ENCODE peak calls at places on chromosomes 1 and 21, in five cellular contexts. H is choroid plexus epithelial cell, W is fibroblast of villous mesenchyme, O is tibial artery, P is upper lobe of right lung. K is an unnamed sample.

GRCh38 chr1:1306661-1307260 is 969 bp downstream of the ACAP3 start:
- DNase-seq in W (no peak), O (no peak), P (no peak), H (no peak), K (no peak)

GRCh38 chr1:89295187-89295586 is 22.5 kb upstream of the GBP5 start:
- DNase-seq in H (no peak), O (no peak), P (no peak), W (no peak), K (no peak)

GRCh38 chr1:228459091-228459993 is 27.8 kb upstream of the RNF187 start:
- DNase-seq in W (peak; percentile 80), O (peak; percentile 65), H (peak; percentile 83), P (peak; percentile 77), K (peak; percentile 39)

GRCh38 chr1:197521118-197521739 is 253.2 kb downstream of the CRB1 start:
- DNase-seq in O (no peak), W (peak; percentile 28), H (peak; percentile 63), P (no peak), K (peak; percentile 10)

GRCh38 chr1:209768354-209768774 is 12.5 kb downstream of the TRAF3IP3 start:
- DNase-seq in H (no peak), O (no peak), W (no peak), P (no peak), K (no peak)

GRCh38 chr1:116853680-116854191 is 56.0 kb upstream of the PTGFRN start:
- DNase-seq in O (no peak), H (peak; percentile 97), P (no peak), W (peak; percentile 80), K (peak; percentile 16)

GRCh38 chr21:37342046-37342632 is 24.4 kb upstream of the DYRK1A start:
- DNase-seq in W (no peak), O (no peak), P (no peak), H (no peak), K (no peak)

GRCh38 chr1:246497331-246497915 is 9.7 kb downstream of the SMYD3 start:
- DNase-seq in H (peak; percentile 90), W (peak; percentile 84), O (no peak), P (no peak), K (no peak)

GRCh38 chr1:22978299-22978698 is 5.6 kb upstream of the LACTBL1 start:
- DNase-seq in W (no peak), P (no peak), O (no peak), H (peak; percentile 38), K (no peak)

GRCh38 chr1:161159087-161159914 is at the start of gene USP21:
- DNase-seq in W (peak; percentile 88), H (peak; percentile 92), P (peak; percentile 96), O (peak; percentile 93), K (peak; percentile 85)

GRCh38 chr1:157301477-157302198 is 163.4 kb upstream of the ETV3 start:
- DNase-seq in O (no peak), W (no peak), P (no peak), H (no peak), K (no peak)

GRCh38 chr1:10561955-10562354 is 87.2 kb downstream of the PEX14 start:
- DNase-seq in O (no peak), H (peak; percentile 32), P (no peak), W (no peak), K (no peak)

GRCh38 chr1:115283249-115283648 is 54.8 kb downstream of the NGF start:
- DNase-seq in H (no peak), O (peak; percentile 44), W (no peak), P (no peak), K (no peak)

GRCh38 chr1:22043175-22043769 is 9.2 kb upstream of the CDC42 start:
- DNase-seq in W (no peak), O (no peak), H (no peak), P (no peak), K (no peak)

GRCh38 chr1:223393275-223394214 is at the start of gene CCDC185:
- DNase-seq in H (no peak), W (no peak), O (no peak), P (peak; percentile 70), K (no peak)

GRCh38 chr1:164515221-164515620 is 43.8 kb upstream of the PBX1 start:
- DNase-seq in W (no peak), O (no peak), H (no peak), P (no peak), K (no peak)

GRCh38 chr1:164515932-164516331 is 43.1 kb upstream of the PBX1 start:
- DNase-seq in P (no peak), O (no peak), W (no peak), H (peak; percentile 30), K (no peak)

GRCh38 chr1:164504699-164505098 is 54.3 kb upstream of the PBX1 start:
- DNase-seq in W (peak; percentile 29), P (no peak), O (no peak), H (peak; percentile 56), K (no peak)

DNA sequence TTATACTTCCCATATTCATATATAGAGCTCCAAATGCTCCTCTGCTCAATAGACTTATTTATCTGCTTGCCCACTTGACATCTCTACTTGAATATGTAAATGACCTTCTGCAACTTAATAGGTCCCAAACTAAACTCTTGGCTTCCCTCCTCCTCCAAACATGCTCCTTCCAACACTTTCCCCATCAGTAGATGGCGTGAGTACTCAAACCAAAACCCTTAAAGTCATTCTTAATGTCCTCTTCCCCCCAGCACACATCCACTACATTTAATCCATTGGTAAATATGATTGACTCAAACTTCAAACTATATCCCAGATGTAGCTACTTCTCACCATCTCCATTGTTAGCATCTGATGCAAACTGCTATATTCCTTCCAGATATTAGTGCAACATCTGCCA is 48.5 kb upstream of the PBX1 start:
- DNase-seq in O (no peak), W (peak; percentile 33), H (peak; percentile 63), P (no peak), K (no peak)
- TF ChIP-seq CTCF in O (peak; percentile 6), W (peak; percentile 8), H (peak; percentile 49), P (no peak), K (no peak)

GRCh38 chr1:31742462-31743212 is 21.5 kb downstream of the ADGRB2 start:
- DNase-seq in P (no peak), O (no peak), W (no peak), H (no peak), K (no peak)
- TF ChIP-seq CTCF in P (no peak), O (no peak), W (no peak), H (no peak), K (no peak)

GRCh38 chr1:2416403-2416802 is 4.0 kb upstream of the PEX10 start:
- DNase-seq in H (no peak), P (no peak), W (no peak), O (no peak), K (no peak)

GRCh38 chr1:2415337-2415736 is 3.0 kb upstream of the PEX10 start:
- DNase-seq in W (no peak), O (no peak), P (no peak), H (no peak), K (no peak)

GRCh38 chr1:2414297-2414958 is 2.1 kb upstream of the PEX10 start:
- DNase-seq in O (peak; percentile 58), W (peak; percentile 63), H (peak; percentile 59), P (peak; percentile 88), K (peak; percentile 71)

GRCh38 chr1:2417083-2417832 is 4.9 kb upstream of the PEX10 start:
- DNase-seq in H (no peak), O (no peak), W (no peak), P (no peak), K (no peak)

DNA sequence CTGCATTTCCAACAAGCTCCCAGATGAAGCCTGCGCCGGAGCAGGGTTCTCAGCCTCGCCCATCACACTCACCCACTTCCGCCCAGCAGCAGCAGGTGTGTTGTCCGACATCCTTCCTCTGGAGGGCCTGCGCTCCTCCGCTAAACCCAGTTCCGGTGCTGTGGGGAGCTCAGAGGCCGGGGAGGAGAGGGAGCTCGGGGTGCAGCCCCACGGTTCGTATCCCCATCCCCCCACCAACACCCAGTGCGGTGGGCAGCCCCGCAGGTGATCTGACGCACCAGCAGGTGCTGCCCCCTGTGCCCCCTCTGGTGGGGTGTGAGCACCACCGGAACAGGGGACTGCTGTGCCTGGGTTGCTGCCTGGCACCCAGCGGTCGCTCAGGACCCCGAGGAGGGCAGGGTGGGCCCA is 3.4 kb upstream of the PEX10 start:
- DNase-seq in W (no peak), H (no peak), O (no peak), P (no peak), K (no peak)
- TF ChIP-seq CTCF in W (no peak), H (no peak), O (no peak), P (no peak), K (no peak)

GRCh38 chr1:185804206-185804605 is 70.0 kb downstream of the HMCN1 start:
- DNase-seq in P (no peak), O (no peak), H (no peak), W (no peak), K (no peak)

GRCh38 chr1:185795181-185795580 is 61.0 kb downstream of the HMCN1 start:
- DNase-seq in H (peak; percentile 20), O (no peak), P (no peak), W (no peak), K (no peak)

DNA sequence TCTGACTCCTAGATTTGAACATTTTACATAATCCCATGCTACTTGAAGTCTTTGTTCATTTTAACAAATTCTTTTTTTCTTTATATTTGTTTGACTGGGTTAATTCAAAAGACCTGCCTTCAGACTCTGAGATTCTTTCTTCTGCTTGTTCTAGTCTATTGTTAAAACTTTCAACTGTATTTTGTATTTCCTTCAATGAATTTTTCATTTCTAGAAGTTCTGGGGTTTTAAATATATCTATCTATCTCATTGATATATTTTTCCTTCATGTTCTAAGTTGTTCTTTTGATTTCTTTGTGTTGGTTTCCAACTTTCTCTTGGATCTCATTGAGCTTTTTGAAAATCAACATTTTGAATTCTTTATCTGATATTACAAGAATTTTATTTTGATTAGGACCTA is 64.3 kb downstream of the HMCN1 start:
- DNase-seq in O (no peak), W (no peak), P (no peak), H (no peak), K (no peak)
- TF ChIP-seq CTCF in O (no peak), W (no peak), P (no peak), H (no peak), K (no peak)

K was measured in progenitor cell of endocrine pancreas.